ENCODE peak calls at places on chromosomes 5 and 9, in eight cellular contexts. P is fibroblast of the aortic adventitia, A is upper lobe of right lung, F is natural killer cell, R is colonic mucosa, O is heart right ventricle, G is fibroblast of pulmonary artery, I is GM10248. C is an unnamed sample.

GRCh38 chr9:100111235-100111634 is 12.2 kb downstream of the INVS start:
- DNase-seq in P (peak), A (peak), F (no peak), R (peak), O (peak), G (peak), I (no peak), C (no peak)

GRCh38 chr9:76297721-76298239 is 96.4 kb downstream of the RFK start:
- DNase-seq in P (peak), A (no peak), F (no peak), R (no peak), O (peak), G (peak), I (no peak), C (no peak)

GRCh38 chr5:123997354-123998215 is 485.6 kb downstream of the CSNK1G3 start:
- DNase-seq in P (peak), A (no peak), F (no peak), R (no peak), O (no peak), G (peak), I (no peak), C (no peak)

GRCh38 chr5:1549631-1550030 is 25.9 kb upstream of the LPCAT1 start:
- DNase-seq in P (no peak), A (no peak), F (no peak), R (no peak), O (no peak), G (no peak), I (peak), C (no peak)

GRCh38 chr5:174145821-174146220 is 100.3 kb downstream of the NSG2 start:
- DNase-seq in P (no peak), A (no peak), F (no peak), R (no peak), O (no peak), G (peak), I (no peak), C (no peak)

GRCh38 chr9:122254761-122255160 is 9.9 kb downstream of the RBM18 start:
- DNase-seq in P (no peak), A (no peak), F (no peak), R (no peak), O (no peak), G (no peak), I (no peak), C (no peak)

GRCh38 chr9:107044872-107045271 is 181.9 kb downstream of the ZNF462 start:
- DNase-seq in P (no peak), A (no peak), F (no peak), R (no peak), O (no peak), G (no peak), I (no peak), C (no peak)

GRCh38 chr9:71363286-71363961 is 242.0 kb upstream of the TRPM3 start:
- DNase-seq in P (peak), A (no peak), F (no peak), R (no peak), O (no peak), G (no peak), I (no peak), C (no peak)

GRCh38 chr5:123450641-123451421 is 27.6 kb upstream of the CEP120 start:
- DNase-seq in P (peak), A (no peak), F (no peak), R (no peak), O (peak), G (peak), I (no peak), C (no peak)

GRCh38 chr5:54930736-54931135 is 54.7 kb downstream of the ESM1 start:
- DNase-seq in P (no peak), A (no peak), F (no peak), R (no peak), O (no peak), G (no peak), I (no peak), C (no peak)

GRCh38 chr9:83707518-83707767 is 315 bp downstream of the UBQLN1 start:
- DNase-seq in P (no peak), A (no peak), F (no peak), R (no peak), O (no peak), G (no peak), I (no peak), C (no peak)

GRCh38 chr5:134577022-134577795 is 51.7 kb downstream of the JADE2 start:
- DNase-seq in P (peak), A (no peak), F (no peak), R (no peak), O (no peak), G (peak), I (no peak), C (no peak)

GRCh38 chr9:35367451-35367850 is 122.5 kb upstream of the RUSC2 start:
- DNase-seq in P (peak), A (no peak), F (no peak), R (no peak), O (no peak), G (peak), I (no peak), C (no peak)

GRCh38 chr9:81103597-81104471 is 585.5 kb downstream of the TLE1 start:
- DNase-seq in P (peak), A (no peak), F (no peak), R (no peak), O (no peak), G (no peak), I (no peak), C (no peak)

GRCh38 chr9:22657713-22658112 is 211.1 kb downstream of the DMRTA1 start:
- DNase-seq in P (peak), A (no peak), F (no peak), R (no peak), O (no peak), G (no peak), I (no peak), C (no peak)

GRCh38 chr9:93577940-93578682 is 1.7 kb downstream of the PHF2 start:
- DNase-seq in P (no peak), A (no peak), F (no peak), R (no peak), O (no peak), G (no peak), I (no peak), C (no peak)

GRCh38 chr9:14358523-14358922 is 44.6 kb upstream of the NFIB start:
- DNase-seq in P (peak), A (no peak), F (no peak), R (no peak), O (no peak), G (no peak), I (no peak), C (no peak)

GRCh38 chr9:107020040-107020530 is 157.1 kb downstream of the ZNF462 start:
- DNase-seq in P (peak), A (no peak), F (no peak), R (no peak), O (peak), G (peak), I (no peak), C (no peak)

GRCh38 chr5:172187118-172188032 is 649 bp downstream of the STK10 start:
- DNase-seq in P (peak), A (peak), F (peak), R (peak), O (peak), G (peak), I (peak), C (no peak)

GRCh38 chr9:134551657-134552348 is 89.8 kb upstream of the COL5A1 start:
- DNase-seq in P (peak), A (no peak), F (no peak), R (no peak), O (no peak), G (peak), I (no peak), C (no peak)

GRCh38 chr9:101114317-101114716 is 85.8 kb downstream of the PLPPR1 start:
- DNase-seq in P (no peak), A (no peak), F (no peak), R (no peak), O (no peak), G (no peak), I (no peak), C (no peak)

GRCh38 chr9:101117091-101117490 is 88.6 kb downstream of the PLPPR1 start:
- DNase-seq in P (no peak), A (no peak), F (no peak), R (no peak), O (no peak), G (no peak), I (no peak), C (no peak)

GRCh38 chr9:101121836-101122399 is 93.4 kb downstream of the PLPPR1 start:
- DNase-seq in P (no peak), A (no peak), F (no peak), R (no peak), O (no peak), G (no peak), I (no peak), C (no peak)

GRCh38 chr9:101115062-101115461 is 86.5 kb downstream of the PLPPR1 start:
- DNase-seq in P (no peak), A (no peak), F (no peak), R (no peak), O (no peak), G (no peak), I (no peak), C (no peak)

DNA sequence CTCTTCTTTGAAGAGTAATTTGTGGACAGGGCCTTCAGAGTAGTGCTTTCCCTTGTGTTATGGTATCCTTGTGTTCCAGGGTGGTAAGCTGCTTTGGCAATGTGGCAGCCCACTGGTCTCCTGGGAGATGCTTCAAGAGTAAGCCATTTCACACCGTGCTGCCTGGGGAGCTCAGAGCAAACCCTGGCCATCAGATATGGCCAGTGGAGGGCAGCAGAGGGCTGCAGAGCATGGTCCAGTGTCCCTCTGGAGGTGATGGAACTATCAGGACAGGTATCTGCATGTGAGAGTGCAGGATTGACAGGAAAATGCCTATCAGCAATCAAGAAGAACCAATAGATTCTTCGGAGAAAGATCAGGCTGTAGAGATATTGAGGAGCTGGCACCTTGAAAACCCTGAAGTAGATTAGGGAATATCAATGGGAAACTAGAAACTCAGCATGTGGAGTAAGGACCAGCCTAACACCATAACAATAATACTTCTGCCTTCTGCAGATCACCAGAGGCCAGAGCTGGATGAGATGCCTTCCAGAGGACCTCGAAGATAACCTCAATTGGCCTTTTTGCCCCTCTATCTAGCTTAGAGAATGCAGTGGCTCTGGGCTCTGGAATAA is 90.8 kb downstream of the PLPPR1 start:
- DNase-seq in P (peak), A (peak), F (no peak), R (peak), O (peak), G (peak), I (peak), C (peak)
- TF ChIP-seq CTCF in P (peak), A (peak), F (no peak), R (peak), O (peak), G (peak), I (peak), C (peak)

GRCh38 chr5:15463231-15463630 is 36.7 kb upstream of the FBXL7 start:
- DNase-seq in P (peak), A (no peak), F (no peak), R (no peak), O (no peak), G (peak), I (no peak), C (no peak)
- TF ChIP-seq CTCF in P (peak), A (peak), F (no peak), R (no peak), O (peak), G (peak), I (no peak), C (no peak)

DNA sequence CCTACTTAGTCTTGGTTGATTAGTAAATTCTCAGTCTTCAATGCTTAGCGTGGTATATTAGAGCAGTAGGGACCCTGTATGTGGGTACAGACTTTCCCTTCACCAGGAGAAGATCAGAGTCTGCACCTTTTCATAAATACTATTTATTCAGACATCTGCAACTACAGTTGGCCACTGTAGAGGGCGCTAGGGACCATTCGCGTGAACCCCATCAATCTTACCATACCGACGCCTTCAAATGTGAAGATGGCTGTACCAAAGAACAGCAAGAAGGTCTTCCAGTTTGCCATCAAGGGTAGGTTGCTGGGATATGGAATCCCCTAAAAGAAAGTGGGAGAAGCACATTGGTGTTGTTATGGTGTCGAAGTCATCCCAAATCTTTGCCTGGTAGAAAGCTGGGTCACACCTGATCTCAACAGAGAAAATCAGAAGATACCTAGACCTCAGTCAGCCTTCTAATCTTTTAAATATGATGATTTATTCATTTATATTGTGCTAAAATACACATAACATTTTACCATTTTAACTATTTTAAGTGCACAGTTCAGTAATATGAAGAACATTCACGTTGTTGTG is 19.1 kb downstream of the SLC36A3 start:
- DNase-seq in P (no peak), A (no peak), F (no peak), R (no peak), O (no peak), G (no peak), I (no peak), C (no peak)
- TF ChIP-seq CTCF in P (no peak), A (peak), F (peak), R (no peak), O (no peak), G (peak), I (peak), C (no peak)

GRCh38 chr5:110851357-110851756 is 112.5 kb downstream of the SLC25A46 start:
- DNase-seq in P (peak), A (no peak), F (no peak), R (no peak), O (no peak), G (no peak), I (no peak), C (no peak)

GRCh38 chr5:110844251-110844650 is 105.4 kb downstream of the SLC25A46 start:
- DNase-seq in P (no peak), A (no peak), F (no peak), R (no peak), O (no peak), G (no peak), I (no peak), C (no peak)

GRCh38 chr5:110842948-110843347 is 104.1 kb downstream of the SLC25A46 start:
- DNase-seq in P (no peak), A (no peak), F (no peak), R (no peak), O (no peak), G (no peak), I (no peak), C (no peak)

GRCh38 chr5:110852053-110852452 is 113.2 kb downstream of the SLC25A46 start:
- DNase-seq in P (no peak), A (no peak), F (no peak), R (no peak), O (no peak), G (peak), I (no peak), C (no peak)

DNA sequence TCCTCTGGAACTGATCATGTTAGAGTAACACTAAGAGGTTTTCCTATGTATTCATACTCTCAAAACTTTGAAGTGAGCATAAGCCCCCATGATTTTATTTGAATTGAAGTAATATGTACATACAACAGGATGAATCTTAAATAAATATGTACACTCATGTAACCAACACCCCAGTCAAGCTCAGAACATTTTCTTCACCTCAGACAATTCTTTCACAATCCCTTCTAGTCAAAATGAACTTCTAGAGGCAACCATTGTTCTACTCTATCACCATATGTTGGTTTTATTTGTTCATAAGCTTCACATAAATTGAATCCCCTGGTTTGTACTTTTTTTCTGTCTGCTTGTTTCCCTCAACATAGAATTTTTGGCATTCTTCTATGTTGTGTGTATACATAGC is 107.8 kb downstream of the SLC25A46 start:
- DNase-seq in P (no peak), A (no peak), F (no peak), R (no peak), O (no peak), G (peak), I (no peak), C (no peak)
- TF ChIP-seq CTCF in P (no peak), A (no peak), F (no peak), R (no peak), O (no peak), G (no peak), I (no peak), C (no peak)

GRCh38 chr5:131810510-131811249 is 13.9 kb upstream of the FNIP1 start:
- DNase-seq in P (peak), A (no peak), F (no peak), R (no peak), O (no peak), G (peak), I (peak), C (no peak)
- TF ChIP-seq CTCF in P (peak), A (no peak), F (no peak), R (no peak), O (peak), G (peak), I (peak), C (no peak)

GRCh38 chr5:76074487-76074886 is 8.7 kb upstream of the SV2C start:
- DNase-seq in P (no peak), A (no peak), F (no peak), R (peak), O (no peak), G (no peak), I (peak), C (no peak)
- TF ChIP-seq CTCF in P (peak), A (peak), F (peak), R (peak), O (peak), G (no peak), I (peak), C (no peak)

GRCh38 chr9:1050125-1050895 is at the start of gene DMRT2:
- DNase-seq in P (peak), A (peak), F (no peak), R (peak), O (peak), G (peak), I (peak), C (peak)

GRCh38 chr9:1051286-1052118 is 1.3 kb downstream of the DMRT2 start:
- DNase-seq in P (no peak), A (peak), F (no peak), R (peak), O (no peak), G (no peak), I (no peak), C (no peak)

GRCh38 chr9:1052908-1053590 is 2.9 kb downstream of the DMRT2 start:
- DNase-seq in P (no peak), A (no peak), F (no peak), R (no peak), O (no peak), G (no peak), I (no peak), C (no peak)

GRCh38 chr9:1053848-1054365 is 3.8 kb downstream of the DMRT2 start:
- DNase-seq in P (no peak), A (no peak), F (no peak), R (no peak), O (no peak), G (no peak), I (no peak), C (no peak)

DNA sequence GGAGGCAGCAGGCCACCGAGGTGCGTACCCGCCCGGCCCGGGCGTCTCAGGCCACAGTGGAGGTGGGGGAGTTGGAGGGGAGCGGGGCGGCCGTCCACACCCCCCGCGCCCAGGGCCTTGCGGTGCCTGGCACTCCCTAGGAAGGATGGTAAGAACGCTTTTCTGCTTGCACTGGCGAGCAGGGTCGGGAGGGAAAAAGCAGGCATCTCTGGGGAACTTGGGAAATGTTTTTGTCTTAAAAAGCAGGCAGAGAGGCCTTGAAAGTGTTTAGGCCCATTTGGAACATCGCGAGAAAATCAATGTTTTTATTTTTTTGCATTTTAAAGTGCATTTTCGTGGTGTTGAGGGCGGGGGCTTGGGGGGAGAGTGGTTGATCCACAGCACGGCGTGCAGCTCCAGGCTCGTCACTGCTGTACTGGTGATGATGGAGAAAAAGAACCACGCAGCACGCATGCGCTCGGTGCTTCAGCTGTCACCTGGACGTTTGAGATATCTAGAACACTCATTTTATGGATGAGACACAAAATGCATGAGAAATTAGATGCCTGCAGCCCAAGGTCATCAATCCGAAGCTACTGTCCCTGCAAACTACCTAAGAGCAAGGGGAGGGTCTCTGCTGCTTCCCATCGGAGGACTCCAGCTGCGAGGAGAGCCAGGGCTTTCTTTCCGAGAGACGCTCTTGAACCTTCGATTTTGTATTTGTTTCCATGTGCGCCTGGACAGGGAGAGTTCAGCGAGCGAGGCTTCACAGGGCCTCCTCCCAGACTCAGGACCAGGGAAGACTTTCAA is 2.2 kb downstream of the DMRT2 start:
- DNase-seq in P (no peak), A (no peak), F (no peak), R (no peak), O (no peak), G (no peak), I (no peak), C (no peak)
- TF ChIP-seq CTCF in P (no peak), A (no peak), F (no peak), R (no peak), O (no peak), G (no peak), I (no peak), C (no peak)

GRCh38 chr9:132857601-132858342 is 20.3 kb downstream of the AK8 start:
- DNase-seq in P (peak), A (no peak), F (no peak), R (no peak), O (no peak), G (peak), I (no peak), C (no peak)
- TF ChIP-seq CTCF in P (peak), A (peak), F (no peak), R (no peak), O (no peak), G (peak), I (no peak), C (no peak)

GRCh38 chr5:118698774-118699173 is 289.6 kb downstream of the DTWD2 start:
- DNase-seq in P (no peak), A (no peak), F (no peak), R (no peak), O (no peak), G (no peak), I (no peak), C (no peak)
- TF ChIP-seq CTCF in P (no peak), A (no peak), F (no peak), R (no peak), O (no peak), G (no peak), I (peak), C (no peak)